ENCODE peak calls at places on chromosomes 4 and X, in nine cellular contexts. A, L, C, E, Q, U, R, M and P are unnamed samples. For H3K27me3, the result is how much of the 10 kb centered on the place peaks cover.

GRCh38 chr4:132101526-132101925 is 1047.6 kb upstream of the PCDH10 start:
- DNase-seq in E (no peak), A (no peak), M (no peak), L (no peak), U (no peak), R (no peak), Q (no peak), C (no peak), P (no peak)

GRCh38 chr4:108571027-108571569 is 49.3 kb upstream of the RPL34 start:
- DNase-seq in L (no peak), E (no peak), R (no peak), Q (no peak), C (no peak), U (no peak), M (no peak), A (no peak), P (peak)

GRCh38 chr4:105327222-105327621 is 146.6 kb downstream of the PPA2 start:
- DNase-seq in U (no peak), L (no peak), C (no peak), M (no peak), Q (no peak), E (no peak), R (no peak), A (no peak), P (no peak)

GRCh38 chr4:99655315-99656081 is 2.1 kb downstream of the C4orf54 start:
- DNase-seq in R (peak), M (no peak), Q (no peak), E (no peak), L (no peak), U (no peak), A (peak), C (no peak), P (peak)

GRCh38 chrX:46978341-46979291 is 66.4 kb downstream of the JADE3 start:
- DNase-seq in C (peak), A (peak), L (peak), Q (peak), M (peak), E (peak), U (peak), R (peak), P (peak)

GRCh38 chr4:1354136-1354982 is 7.4 kb downstream of the UVSSA start:
- DNase-seq in C (no peak), M (no peak), L (no peak), Q (no peak), R (no peak), U (no peak), E (no peak), A (no peak), P (no peak)

GRCh38 chrX:139924069-139924695 is 8.7 kb downstream of the ATP11C start:
- DNase-seq in Q (no peak), L (no peak), A (no peak), C (no peak), U (no peak), E (no peak), M (no peak), R (no peak), P (no peak)

GRCh38 chr4:38743866-38744265 is 38.9 kb downstream of the TLR10 start:
- DNase-seq in Q (no peak), A (no peak), U (no peak), L (no peak), M (no peak), E (no peak), R (no peak), C (no peak), P (no peak)

GRCh38 chr4:53579826-53580225 is 11.5 kb downstream of the LNX1 start:
- DNase-seq in E (no peak), L (no peak), Q (no peak), C (no peak), M (no peak), R (no peak), U (no peak), A (no peak), P (no peak)

GRCh38 chr4:166602068-166602467 is 632.2 kb downstream of the SPOCK3 start:
- DNase-seq in E (no peak), R (no peak), U (no peak), A (no peak), M (no peak), C (no peak), Q (no peak), L (no peak), P (no peak)

GRCh38 chrX:142359359-142359758 is 154.3 kb upstream of the MAGEC2 start:
- DNase-seq in C (no peak), Q (no peak), R (no peak), E (no peak), U (no peak), A (no peak), M (no peak), L (no peak), P (no peak)

GRCh38 chr4:39526810-39527295 is 386 bp downstream of the UGDH start:
- DNase-seq in Q (no peak), L (no peak), A (no peak), E (peak), R (no peak), U (no peak), M (no peak), C (peak), P (no peak)

GRCh38 chr4:83618991-83619390 is 83.1 kb downstream of the GPAT3 start:
- DNase-seq in L (no peak), U (no peak), A (no peak), Q (no peak), R (no peak), M (no peak), E (no peak), C (no peak), P (no peak)

GRCh38 chrX:151697537-151697936 is 2.3 kb downstream of the PRRG3 start:
- DNase-seq in Q (no peak), U (peak), A (no peak), L (no peak), R (no peak), M (no peak), E (no peak), C (no peak), P (no peak)

GRCh38 chr4:184763150-184763780 is 29.4 kb upstream of the CENPU start:
- DNase-seq in E (no peak), M (no peak), C (no peak), L (no peak), R (peak), U (peak), Q (no peak), A (no peak), P (no peak)

GRCh38 chr4:136383126-136383525 is 1149.2 kb downstream of the PCDH18 start:
- DNase-seq in U (no peak), M (no peak), A (no peak), C (no peak), Q (no peak), L (no peak), R (no peak), E (no peak), P (no peak)

GRCh38 chr4:159103406-159104131 is 690 bp downstream of the RAPGEF2 start:
- DNase-seq in M (peak), L (peak), U (peak), C (peak), R (peak), A (peak), E (peak), Q (peak), P (no peak)

GRCh38 chrX:119036369-119037029 is 36.3 kb upstream of the CT47C1 start:
- DNase-seq in M (no peak), L (no peak), A (no peak), E (no peak), U (no peak), C (no peak), R (no peak), Q (no peak), P (no peak)

GRCh38 chrX:155997436-155997835 is at the start of gene IL9R:
- DNase-seq in Q (no peak), A (no peak), R (peak), E (no peak), U (no peak), L (no peak), C (no peak), M (peak), P (no peak)

GRCh38 chrX:46791927-46792825 is 33.3 kb upstream of the SLC9A7 start:
- DNase-seq in A (no peak), L (peak), R (peak), C (peak), E (no peak), Q (no peak), U (peak), M (no peak), P (no peak)

GRCh38 chrX:74446876-74447275 is 25.6 kb downstream of the SLC16A2 start:
- DNase-seq in A (no peak), Q (no peak), U (no peak), C (no peak), R (no peak), E (no peak), L (no peak), M (no peak), P (no peak)

GRCh38 chr4:2183394-2183793 is 58.5 kb downstream of the HAUS3 start:
- DNase-seq in A (no peak), M (no peak), Q (no peak), U (no peak), E (no peak), R (no peak), C (no peak), L (no peak), P (no peak)

GRCh38 chrX:72132456-72132855 is 741 bp upstream of the RTL5 start:
- DNase-seq in E (no peak), M (no peak), L (no peak), A (no peak), R (no peak), C (no peak), U (no peak), Q (no peak), P (no peak)

GRCh38 chrX:72130762-72131231 is 918 bp downstream of the RTL5 start:
- DNase-seq in E (no peak), C (peak), Q (no peak), L (no peak), M (no peak), U (no peak), A (no peak), R (no peak), P (no peak)

GRCh38 chrX:72131317-72132294 is at the start of gene RTL5:
- DNase-seq in M (peak), R (peak), Q (peak), C (peak), A (peak), L (peak), U (peak), E (peak), P (peak)

GRCh38 chrX:72130156-72130761 is 1.5 kb downstream of the RTL5 start:
- DNase-seq in L (no peak), U (no peak), E (no peak), Q (no peak), C (no peak), R (no peak), M (no peak), A (no peak), P (no peak)

DNA sequence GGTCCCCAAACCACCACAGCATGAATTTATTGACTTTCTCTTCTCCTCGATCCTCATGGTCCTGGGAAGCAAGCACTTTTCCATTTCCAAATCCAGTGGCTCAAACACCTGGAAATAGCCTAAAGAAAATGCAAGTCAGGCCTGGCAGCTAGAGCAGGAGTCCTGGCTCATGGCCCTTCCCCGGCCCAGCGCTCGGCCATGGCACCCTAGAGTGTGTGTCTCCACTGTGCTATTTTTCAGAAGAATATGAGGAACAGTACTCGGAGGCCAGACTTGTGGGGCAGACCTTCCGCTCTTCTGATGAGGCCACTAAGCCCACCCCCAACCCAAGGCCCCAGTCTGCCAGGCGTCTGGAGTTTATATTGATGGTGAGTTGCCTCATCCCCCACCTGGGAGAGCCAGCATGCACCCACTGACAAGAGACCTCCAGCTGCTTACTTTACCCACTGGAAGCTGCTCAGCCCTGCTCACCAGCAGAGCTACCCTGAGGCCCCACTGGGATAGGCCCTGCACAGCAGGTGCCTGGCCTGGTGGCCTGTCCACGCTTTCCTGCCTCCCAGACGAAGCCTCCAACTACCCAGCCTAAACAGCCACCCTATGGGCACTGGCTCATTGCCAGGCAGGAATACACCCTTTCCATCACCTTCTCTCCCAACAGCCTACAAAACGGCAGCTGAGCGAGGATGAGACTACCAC is 2.3 kb upstream of the RTL5 start:
- DNase-seq in C (no peak), R (no peak), A (no peak), U (no peak), L (no peak), Q (no peak), M (no peak), E (no peak), P (no peak)
- H3K27me3 ChIP-seq in C (under half), R (under half), A (under half), U (under half), L (under half), Q (under half), M (half or more), E (half or more), P (under half)

GRCh38 chrX:94662665-94663064 is 988.7 kb downstream of the FAM133A start:
- DNase-seq in L (no peak), C (peak), U (peak), A (no peak), R (no peak), E (no peak), Q (no peak), M (no peak), P (no peak)
- TF ChIP-seq CTCF in L (no peak), C (peak), U (peak), A (no peak), R (no peak), E (no peak), Q (no peak), M (no peak), P (no peak)

GRCh38 chr4:40577588-40578253 is 51.9 kb downstream of the RBM47 start:
- DNase-seq in Q (no peak), R (no peak), E (no peak), C (no peak), A (no peak), U (no peak), L (no peak), M (no peak), P (no peak)
- H3K4me3 ChIP-seq in Q (no peak), R (no peak), E (no peak), C (no peak), A (no peak), U (no peak), L (no peak), M (no peak), P (no peak)

GRCh38 chrX:68822641-68823410 is 6.0 kb upstream of the EFNB1 start:
- DNase-seq in A (peak), M (peak), C (peak), U (peak), Q (no peak), L (no peak), R (peak), E (no peak), P (no peak)
- H3K27me3 ChIP-seq in A (under half), M (under half), C (under half), U (under half), Q (under half), L (under half), R (under half), E (under half), P (under half)

GRCh38 chr4:145097821-145098674 is at the start of the genes ABCE1 and ANAPC10:
- DNase-seq in U (peak), Q (peak), C (peak), E (peak), L (peak), A (peak), M (peak), R (peak), P (peak)
- TF ChIP-seq CTCF in U (peak), Q (no peak), C (no peak), E (peak), L (peak), A (no peak), M (peak), R (peak), P (peak)

GRCh38 chrX:41119803-41120202 is 34.6 kb downstream of the USP9X start:
- DNase-seq in U (no peak), M (no peak), A (no peak), Q (no peak), R (no peak), L (no peak), E (no peak), C (no peak), P (no peak)

GRCh38 chrX:41122664-41123257 is 37.5 kb downstream of the USP9X start:
- DNase-seq in Q (no peak), M (no peak), L (no peak), R (no peak), U (no peak), E (no peak), C (no peak), A (no peak), P (no peak)

GRCh38 chrX:41118156-41118555 is 32.9 kb downstream of the USP9X start:
- DNase-seq in A (no peak), M (no peak), L (no peak), C (no peak), Q (no peak), R (no peak), E (no peak), U (no peak), P (no peak)

GRCh38 chrX:41121766-41122165 is 36.5 kb downstream of the USP9X start:
- DNase-seq in A (no peak), C (no peak), Q (no peak), M (no peak), L (no peak), R (no peak), E (no peak), U (no peak), P (no peak)

DNA sequence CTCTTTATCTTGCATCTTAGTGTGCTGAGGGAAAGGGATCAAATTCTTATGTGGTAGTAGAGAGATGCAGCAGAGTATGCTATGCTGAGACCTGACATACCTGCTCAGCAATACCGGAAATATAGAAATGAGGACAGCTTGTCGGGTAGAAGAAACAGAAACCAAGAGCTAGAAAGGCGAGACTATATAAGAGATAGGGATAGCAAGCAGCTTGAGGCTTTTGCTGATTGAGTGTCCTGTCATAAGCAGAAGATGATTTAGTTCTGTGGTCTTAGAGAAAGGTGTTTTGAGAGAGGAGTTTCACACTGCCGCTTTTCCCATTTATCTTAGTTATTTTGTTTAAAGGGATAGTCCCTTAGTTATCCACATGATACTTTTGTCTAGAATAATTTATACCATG is 31.7 kb downstream of the USP9X start:
- DNase-seq in E (no peak), M (no peak), U (no peak), Q (no peak), A (no peak), R (no peak), L (no peak), C (no peak), P (no peak)
- H3K4me3 ChIP-seq in E (no peak), M (no peak), U (no peak), Q (no peak), A (no peak), R (no peak), L (peak), C (no peak), P (no peak)

GRCh38 chr4:140168474-140168873 is 14.5 kb upstream of the MAML3 start:
- DNase-seq in Q (no peak), E (no peak), U (no peak), A (no peak), R (no peak), C (peak), M (no peak), L (no peak), P (no peak)
- H3K27me3 ChIP-seq in Q (under half), E (under half), U (under half), A (under half), R (under half), C (under half), M (under half), L (under half), P (under half)

DNA sequence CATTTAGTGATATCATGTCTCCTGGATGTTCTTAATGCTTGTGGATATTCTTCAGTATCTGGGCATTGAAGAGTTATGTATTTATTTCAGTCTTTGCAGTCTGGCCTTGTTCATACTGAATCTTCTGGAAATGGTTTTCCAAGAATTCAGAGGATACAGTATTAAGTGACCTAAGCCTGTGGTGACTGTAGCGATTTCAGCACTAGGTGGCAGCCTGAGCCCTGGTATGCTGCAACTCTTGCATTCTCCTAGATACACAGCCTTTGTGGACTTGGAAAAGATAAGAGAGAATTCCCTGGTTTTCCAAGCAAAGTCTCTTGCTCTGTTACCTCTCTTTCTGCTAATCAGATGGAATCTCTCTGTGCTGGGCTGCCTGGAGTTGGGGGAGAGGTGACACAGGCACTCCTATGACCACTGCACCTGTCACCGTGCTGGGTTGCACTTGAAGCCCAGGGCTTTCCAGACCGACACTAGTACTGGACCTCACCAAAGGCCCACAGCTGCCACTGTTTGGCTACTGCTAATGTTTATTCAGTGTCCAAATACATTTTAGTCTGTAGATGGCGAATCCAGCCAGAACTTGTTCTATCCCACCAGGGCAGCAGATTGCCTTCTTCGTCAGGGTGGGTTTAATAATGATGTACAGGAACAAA is 19.3 kb upstream of the SPIN2A start:
- DNase-seq in Q (no peak), L (no peak), C (peak), A (peak), R (no peak), E (no peak), M (peak), U (peak), P (no peak)
- TF ChIP-seq CTCF in Q (no peak), L (no peak), C (peak), A (peak), R (peak), E (peak), M (peak), U (peak), P (peak)